ENCODE peak calls at places on chromosomes 12 and 14, in five cellular contexts. C is prostate gland, A is fibroblast of lung, P is NCI-H2081, N is globus pallidus. J is an unnamed sample.

GRCh38 chr12:26116829-26117228 is 8.0 kb downstream of the BHLHE41 start:
- DNase-seq in C (no peak), A (peak), N (peak), P (no peak), J (no peak)

GRCh38 chr12:95805864-95806669 is 15.5 kb upstream of the NTN4 start:
- DNase-seq in P (no peak), A (peak), N (no peak), C (no peak), J (no peak)

GRCh38 chr12:58803893-58804292 is 116.4 kb downstream of the LRIG3 start:
- DNase-seq in P (no peak), C (no peak), N (no peak), A (peak), J (no peak)

GRCh38 chr12:111330800-111331752 is 37.8 kb downstream of the PHETA1 start:
- DNase-seq in N (no peak), P (peak), C (no peak), A (peak), J (peak)

GRCh38 chr12:116244474-116245090 is 32.9 kb downstream of the MED13L start:
- DNase-seq in A (no peak), P (no peak), N (no peak), C (no peak), J (peak)

GRCh38 chr14:74048291-74048690 is 29.1 kb downstream of the BBOF1 start:
- DNase-seq in P (no peak), A (peak), C (no peak), N (no peak), J (peak)

GRCh38 chr14:94320243-94320642 is 2.9 kb downstream of the SERPINA6 start:
- DNase-seq in C (no peak), N (no peak), P (no peak), A (no peak), J (no peak)

GRCh38 chr12:46005823-46006222 is 15.4 kb upstream of the SCAF11 start:
- DNase-seq in N (no peak), P (no peak), C (no peak), A (no peak), J (no peak)

GRCh38 chr12:32583535-32583934 is 95.6 kb upstream of the DNM1L start:
- DNase-seq in P (no peak), N (no peak), A (peak), C (no peak), J (no peak)

GRCh38 chr12:89345830-89346740 is 6.2 kb downstream of the DUSP6 start:
- DNase-seq in A (peak), N (peak), P (peak), C (no peak), J (peak)

GRCh38 chr14:100828448-100828834 is 2.5 kb downstream of the MEG3 start:
- DNase-seq in N (no peak), A (no peak), C (no peak), P (no peak), J (no peak)

GRCh38 chr12:131452444-131452860 is 258.4 kb upstream of the SFSWAP start:
- DNase-seq in A (no peak), C (no peak), N (no peak), P (no peak), J (peak)

GRCh38 chr14:23577004-23577681 is 1.4 kb downstream of the JPH4 start:
- DNase-seq in C (no peak), N (no peak), P (no peak), A (no peak), J (peak)

GRCh38 chr12:32988982-32989381 is 92.4 kb upstream of the PKP2 start:
- DNase-seq in C (no peak), A (peak), N (no peak), P (no peak), J (peak)

GRCh38 chr14:98955036-98955740 is 316.8 kb downstream of the BCL11B start:
- DNase-seq in C (no peak), N (no peak), A (no peak), P (no peak), J (no peak)

GRCh38 chr12:12201274-12201758 is 65.5 kb downstream of the LRP6 start:
- DNase-seq in P (no peak), C (no peak), N (no peak), A (peak), J (no peak)

GRCh38 chr12:88553941-88554658 is 26.2 kb downstream of the KITLG start:
- DNase-seq in P (peak), N (no peak), C (peak), A (peak), J (no peak)

GRCh38 chr14:35534130-35534883 is at the start of gene INSM2:
- DNase-seq in N (no peak), C (no peak), A (no peak), P (no peak), J (peak)

GRCh38 chr14:94120667-94121335 is 8.6 kb downstream of the IFI27L2 start:
- DNase-seq in P (no peak), N (no peak), C (no peak), A (peak), J (peak)

J was measured in left kidney.